ENCODE peak calls at places on chromosomes 7 and 10, in five cellular contexts. A, U, I, M and K are unnamed samples.

GRCh38 chr7:12674861-12675260 is 12.6 kb upstream of the ARL4A start:
- DNase-seq in M (no peak), U (peak), A (peak), I (no peak), K (peak)

GRCh38 chr7:37201003-37201875 is 247.4 kb downstream of the ELMO1 start:
- DNase-seq in M (peak), U (peak), A (no peak), I (peak), K (peak)

GRCh38 chr10:33772370-33773331 is 438.2 kb upstream of the NRP1 start:
- DNase-seq in I (no peak), U (peak), M (no peak), A (no peak), K (no peak)

GRCh38 chr7:158245724-158246041 is 341.9 kb downstream of the PTPRN2 start:
- DNase-seq in I (peak), U (peak), M (no peak), A (no peak), K (no peak)

GRCh38 chr7:25598765-25599164 is 370.5 kb upstream of the NPVF start:
- DNase-seq in U (no peak), A (no peak), I (no peak), M (no peak), K (no peak)

GRCh38 chr7:82723411-82723810 is 279.8 kb upstream of the CACNA2D1 start:
- DNase-seq in M (no peak), U (no peak), I (no peak), A (no peak), K (no peak)

GRCh38 chr7:4841007-4841784 is 20.6 kb downstream of the PAPOLB start:
- DNase-seq in M (no peak), A (no peak), I (peak), U (no peak), K (no peak)

GRCh38 chr10:103193820-103194529 is 903 bp upstream of the NT5C2 start:
- DNase-seq in U (no peak), A (no peak), M (no peak), I (no peak), K (no peak)